ENCODE peak calls at places on chromosome 1, in nine cellular contexts. J, K, G, R, V, E, B, P and U are unnamed samples.

GRCh38 chr1:117366982-117367768 is at the start of gene MAN1A2:
- DNase-seq in J (peak; percentile 54), K (peak; percentile 98), G (peak; percentile 54), R (peak; percentile 38), V (peak; percentile 71), E (peak; percentile 54), B (peak; percentile 31), P (peak; percentile 85), U (peak; percentile 87)

GRCh38 chr1:172206256-172206655 is 214.2 kb upstream of the C1orf105 start:
- DNase-seq in J (no peak), K (no peak), G (no peak), R (no peak), V (no peak), E (no peak), B (no peak), P (no peak), U (no peak)

GRCh38 chr1:37575692-37576091 is 19.0 kb downstream of the DNALI1 start:
- DNase-seq in J (no peak), K (no peak), G (no peak), R (no peak), V (no peak), E (no peak), B (no peak), P (no peak), U (no peak)

GRCh38 chr1:153652795-153653507 is 5.6 kb upstream of the SNAPIN start:
- DNase-seq in J (no peak), K (no peak), G (no peak), R (no peak), V (no peak), E (no peak), B (no peak), P (no peak), U (no peak)

GRCh38 chr1:19828546-19828945 is 13.5 kb upstream of the RNF186 start:
- DNase-seq in J (no peak), K (no peak), G (no peak), R (no peak), V (no peak), E (no peak), B (no peak), P (no peak), U (no peak)

GRCh38 chr1:223091928-223092327 is 51.1 kb downstream of the TLR5 start:
- DNase-seq in J (no peak), K (no peak), G (no peak), R (no peak), V (no peak), E (no peak), B (no peak), P (no peak), U (no peak)

GRCh38 chr1:173161510-173162221 is 45.5 kb downstream of the TNFSF4 start:
- DNase-seq in J (no peak), K (no peak), G (no peak), R (no peak), V (no peak), E (no peak), B (no peak), P (no peak), U (no peak)

GRCh38 chr1:242871631-242872030 is 347.1 kb upstream of the PLD5 start:
- DNase-seq in J (no peak), K (no peak), G (no peak), R (no peak), V (no peak), E (no peak), B (no peak), P (no peak), U (no peak)